ENCODE peak calls at places on chromosome 11, in nine cellular contexts. V is stomach, F is prostate gland, Y is right lobe of liver, Z is adrenal gland, T is esophagus squamous epithelium, J is spleen, O is IMR-90, B is A549. X is an unnamed sample.

GRCh38 chr11:128926437-128927107 is 16.1 kb downstream of the TP53AIP1 start:
- DNase-seq in V (no peak), F (no peak), Y (no peak), Z (no peak), T (no peak), J (peak; percentile 62), O (no peak), B (no peak), X (no peak)

GRCh38 chr11:132992838-132993680 is 539.2 kb downstream of the OPCML start:
- DNase-seq in V (no peak), F (no peak), Y (no peak), Z (no peak), T (no peak), J (no peak), O (peak; percentile 4), B (no peak), X (no peak)

GRCh38 chr11:73221451-73221850 is 3.4 kb downstream of the P2RY2 start:
- DNase-seq in V (no peak), F (no peak), Y (no peak), Z (no peak), T (no peak), J (peak; percentile 41), O (no peak), B (no peak), X (no peak)

GRCh38 chr11:133897331-133897650 is 52.0 kb upstream of the SPATA19 start:
- DNase-seq in V (no peak), F (no peak), Y (no peak), Z (peak; percentile 29), T (no peak), J (no peak), O (no peak), B (no peak), X (no peak)

GRCh38 chr11:1810761-1811160 is 24.0 kb upstream of the SYT8 start:
- DNase-seq in V (no peak), F (no peak), Y (no peak), Z (no peak), T (no peak), J (no peak), O (no peak), B (no peak), X (no peak)

GRCh38 chr11:32034149-32034548 is 56.7 kb upstream of the RCN1 start:
- DNase-seq in V (no peak), F (no peak), Y (no peak), Z (no peak), T (no peak), J (no peak), O (peak; percentile 96), B (no peak), X (no peak)

GRCh38 chr11:105975128-105975527 is 46.9 kb downstream of the MSANTD4 start:
- DNase-seq in V (no peak), F (no peak), Y (no peak), Z (no peak), T (no peak), J (no peak), O (peak; percentile 48), B (no peak), X (no peak)

GRCh38 chr11:108718466-108718865 is 53.6 kb downstream of the DDX10 start:
- DNase-seq in V (no peak), F (no peak), Y (no peak), Z (no peak), T (no peak), J (no peak), O (no peak), B (no peak), X (no peak)

GRCh38 chr11:2086239-2087040 is 52.7 kb downstream of the IGF2 start:
- DNase-seq in V (peak; percentile 11), F (no peak), Y (no peak), Z (peak; percentile 25), T (no peak), J (peak; percentile 46), O (no peak), B (no peak), X (no peak)

GRCh38 chr11:12951376-12951775 is 57.7 kb upstream of the RASSF10 start:
- DNase-seq in V (no peak), F (no peak), Y (no peak), Z (no peak), T (no peak), J (no peak), O (no peak), B (no peak), X (no peak)

GRCh38 chr11:3959015-3959917 is 103.8 kb downstream of the STIM1 start:
- DNase-seq in V (no peak), F (no peak), Y (no peak), Z (no peak), T (no peak), J (no peak), O (peak; percentile 71), B (peak; percentile 54), X (no peak)

GRCh38 chr11:134486106-134486505 is 74.1 kb upstream of the B3GAT1 start:
- DNase-seq in V (no peak), F (no peak), Y (no peak), Z (no peak), T (no peak), J (no peak), O (no peak), B (no peak), X (no peak)

GRCh38 chr11:113873241-113873626 is 2.1 kb downstream of the USP28 start:
- DNase-seq in V (no peak), F (no peak), Y (no peak), Z (no peak), T (no peak), J (no peak), O (peak; percentile 32), B (no peak), X (peak; percentile 85)

GRCh38 chr11:117818036-117818858 is 6.3 kb downstream of the FXYD2 start:
- DNase-seq in V (no peak), F (no peak), Y (no peak), Z (peak; percentile 74), T (no peak), J (no peak), O (peak; percentile 56), B (peak; percentile 25), X (no peak)

GRCh38 chr11:21037836-21038235 is 368.4 kb downstream of the NELL1 start:
- DNase-seq in V (no peak), F (no peak), Y (no peak), Z (no peak), T (no peak), J (no peak), O (no peak), B (no peak), X (no peak)

GRCh38 chr11:76277298-76278175 is 71.2 kb upstream of the WNT11 start:
- DNase-seq in V (no peak), F (no peak), Y (no peak), Z (peak; percentile 52), T (no peak), J (no peak), O (no peak), B (no peak), X (no peak)

GRCh38 chr11:2480874-2481220 is 36.0 kb downstream of the KCNQ1 start:
- DNase-seq in V (no peak), F (no peak), Y (no peak), Z (no peak), T (no peak), J (no peak), O (no peak), B (no peak), X (peak; percentile 28)

GRCh38 chr11:11010624-11011127 is 152.8 kb upstream of the ZBED5 start:
- DNase-seq in V (peak; percentile 28), F (peak; percentile 25), Y (peak; percentile 39), Z (peak; percentile 62), T (no peak), J (no peak), O (peak; percentile 1), B (peak; percentile 55), X (no peak)

DNA sequence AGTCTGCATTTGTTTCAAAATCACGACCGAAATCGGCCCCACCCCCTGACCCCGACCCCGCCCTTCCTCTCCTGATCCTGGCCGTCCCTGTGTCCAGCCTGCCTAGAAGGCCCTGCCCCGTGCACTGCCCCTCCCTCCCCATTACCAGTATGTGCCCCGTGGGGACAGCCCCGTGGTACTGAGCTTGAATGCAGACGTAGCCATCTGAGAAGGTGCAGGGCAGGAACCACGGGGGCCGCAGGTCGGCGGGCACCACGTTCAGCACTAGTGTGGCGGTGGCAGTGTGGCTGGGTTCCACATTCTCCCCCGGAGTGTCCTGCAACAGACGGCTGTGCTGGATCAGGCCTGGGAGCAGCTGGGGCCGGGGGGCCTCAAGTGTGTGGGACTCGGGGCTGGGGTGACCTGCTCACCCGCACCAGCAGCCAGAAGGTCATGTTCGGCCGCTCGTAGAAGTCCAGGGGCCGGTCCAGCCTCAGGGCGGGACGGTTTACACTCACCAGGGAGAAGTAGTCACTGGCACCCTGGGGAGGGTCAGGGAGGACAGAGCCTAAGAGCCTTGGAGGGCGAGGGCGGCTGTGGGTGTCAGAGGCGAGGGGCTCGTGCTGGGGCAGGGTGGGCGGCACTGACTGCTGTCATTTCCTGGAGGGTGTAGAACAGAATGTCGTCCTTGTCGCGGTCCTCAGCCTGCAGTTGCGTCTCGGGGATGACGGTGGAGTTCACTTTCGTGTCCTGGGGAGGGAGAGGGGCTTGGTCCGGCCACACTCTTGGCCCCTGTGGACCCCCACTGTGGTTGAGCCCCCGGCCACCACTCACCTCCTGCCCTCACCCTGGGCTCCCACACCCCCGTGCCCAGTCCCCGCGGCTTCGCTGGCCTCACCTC is 3.6 kb downstream of the CDHR5 start:
- DNase-seq in V (no peak), F (no peak), Y (peak; percentile 25), Z (no peak), T (no peak), J (peak; percentile 71), O (no peak), B (no peak), X (no peak)
- H3K27ac ChIP-seq in V (no peak overlapping the region), F (no peak overlapping the region), Y (no peak overlapping the region), Z (no peak overlapping the region), T (no peak overlapping the region), J (no peak overlapping the region), O (no peak overlapping the region), B (no peak overlapping the region), X (no peak overlapping the region)

GRCh38 chr11:22331771-22332170 is 6.4 kb upstream of the SLC17A6 start:
- DNase-seq in V (no peak), F (no peak), Y (no peak), Z (no peak), T (no peak), J (no peak), O (no peak), B (no peak), X (no peak)
- TF ChIP-seq CTCF in V (no peak), F (no peak), Y (no peak), Z (no peak), T (no peak), J (no peak), O (no peak), B (peak; percentile 36), X (no peak)

GRCh38 chr11:111977141-111978027 is 40.2 kb downstream of the DIXDC1 start:
- DNase-seq in V (peak; percentile 68), F (peak; percentile 69), Y (peak; percentile 70), Z (peak; percentile 85), T (no peak), J (peak; percentile 82), O (no peak), B (no peak), X (peak; percentile 51)
- TF ChIP-seq POLR2A in V (no peak), F (peak; percentile 13), Y (no peak), Z (no peak), T (no peak), J (no peak), O (no peak), B (no peak), X (peak; percentile 33)

DNA sequence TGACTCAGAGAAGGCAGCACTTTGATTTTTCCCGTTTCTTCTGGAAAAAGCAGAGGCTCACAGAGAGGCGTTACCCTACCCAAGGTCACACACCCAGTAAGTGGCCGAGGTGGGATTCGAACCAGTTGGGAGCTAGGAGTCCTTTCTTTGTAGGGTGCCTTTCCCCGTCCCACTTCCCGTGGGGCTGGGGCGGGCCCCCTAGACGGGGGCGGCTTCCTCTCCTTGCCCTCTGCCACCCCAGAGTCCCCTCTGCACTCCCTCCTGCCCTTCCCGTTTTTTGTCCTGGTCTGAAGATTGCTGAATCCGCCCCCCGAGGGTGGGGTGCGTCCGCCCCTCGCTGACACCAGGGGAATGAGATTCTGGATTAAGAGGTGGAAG is 747 bp downstream of the TPCN2 start:
- DNase-seq in V (no peak), F (no peak), Y (no peak), Z (no peak), T (no peak), J (no peak), O (no peak), B (no peak), X (no peak)
- H3K27ac ChIP-seq in V (peak overlapping the region; percentile 96), F (peak overlapping the region; percentile 87), Y (peak overlapping the region; percentile 99), Z (peak overlapping the region; percentile 88), T (peak overlapping the region; percentile 99), J (peak overlapping the region; percentile 81), O (peak overlapping the region; percentile 53), B (peak overlapping the region; percentile 92), X (peak overlapping the region; percentile 92)

X was measured in gastrocnemius medialis.